ENCODE peak calls at places on chromosomes 12 and 14, in four cellular contexts. X is HT-29, J is Kasumi-1, W is DMS153. F is an unnamed sample.

GRCh38 chr14:74286736-74287135 is 16.0 kb downstream of the ABCD4 start:
- DNase-seq in J (no peak), W (no peak), X (no peak), F (no peak)

GRCh38 chr12:1949771-1950470 is 31.5 kb upstream of the CACNA2D4 start:
- DNase-seq in J (no peak), X (no peak), W (no peak), F (no peak)

GRCh38 chr12:56315626-56316473 is at the start of gene CNPY2:
- DNase-seq in W (peak; percentile 99), X (peak; percentile 97), J (peak; percentile 97), F (peak; percentile 96)

GRCh38 chr14:99080306-99080705 is 191.7 kb downstream of the BCL11B start:
- DNase-seq in X (no peak), J (no peak), W (no peak), F (no peak)

GRCh38 chr12:107788690-107789458 is 14.4 kb downstream of the ASCL4 start:
- DNase-seq in W (no peak), J (no peak), X (no peak), F (no peak)

GRCh38 chr14:106844608-106845285 is 1318.4 kb downstream of the TMEM121 start:
- DNase-seq in W (no peak), J (peak; percentile 84), X (peak; percentile 51), F (no peak)

GRCh38 chr12:115185529-115185928 is 501.6 kb upstream of the TBX3 start:
- DNase-seq in W (no peak), J (no peak), X (no peak), F (no peak)

GRCh38 chr12:131368073-131369071 is 342.5 kb upstream of the SFSWAP start:
- DNase-seq in J (no peak), W (no peak), X (no peak), F (no peak)

GRCh38 chr12:59446156-59446555 is 149.7 kb upstream of the SLC16A7 start:
- DNase-seq in X (no peak), W (no peak), J (no peak), F (no peak)

GRCh38 chr14:35632276-35633071 is 98.5 kb downstream of the INSM2 start:
- DNase-seq in J (peak; percentile 10), X (no peak), W (no peak), F (no peak)

GRCh38 chr14:67977468-67978034 is 158.0 kb downstream of the RAD51B start:
- DNase-seq in J (no peak), W (no peak), X (no peak), F (no peak)

GRCh38 chr14:66140213-66140918 is 345.8 kb upstream of the CCDC196 start:
- DNase-seq in X (no peak), W (no peak), J (peak; percentile 83), F (no peak)

GRCh38 chr12:123076604-123077297 is 74.1 kb downstream of the PITPNM2 start:
- DNase-seq in W (no peak), J (peak; percentile 31), X (no peak), F (no peak)

GRCh38 chr12:2998789-2999264 is 39.6 kb downstream of the TEAD4 start:
- DNase-seq in J (no peak), W (no peak), X (no peak), F (no peak)